ENCODE peak calls at places on chromosomes 16 and 17, in eight cellular contexts. One of them, this sample, is unnamed.

GRCh38 chr16:28091706-28092105 is 28.2 kb upstream of the GSG1L start:
- DNase-seq in renal cortical epithelial cell: no peak
- DNase-seq in hypothalamus: no peak
- DNase-seq in stimulated activated CD8-positive, alpha-beta memory T cell treated with anti-CD3 and anti-CD28 coated beads, Interleukin-7, amount 100 ng/mL, for 1 hour: no peak
- DNase-seq in activated T-helper 2 cell treated with anti-CD3 and anti-CD28 coated beads, Interferon-gamma antibody, Interleukin-2, Interleukin-4, amounts not matched to agents 10 μg/mL and 5 μg/mL and 100 μg/mL, durations not matched to agents 14 hours and 24 hours and 36 hours: no peak
- DNase-seq in NCI-H1105: no peak
- DNase-seq in DMS 273 treated with DMSO at 0.1 percent for 48 hours: no peak
- DNase-seq in choroid plexus epithelial cell: no peak
- DNase-seq in this sample: no peak

GRCh38 chr17:76674600-76674999 is 31.0 kb upstream of the ST6GALNAC1 start:
- DNase-seq in NCI-H1105: no peak
- DNase-seq in stimulated activated CD8-positive, alpha-beta memory T cell treated with anti-CD3 and anti-CD28 coated beads, Interleukin-7, amount 100 ng/mL, for 1 hour: no peak
- DNase-seq in activated T-helper 2 cell treated with anti-CD3 and anti-CD28 coated beads, Interferon-gamma antibody, Interleukin-2, Interleukin-4, amounts not matched to agents 10 μg/mL and 5 μg/mL and 100 μg/mL, durations not matched to agents 14 hours and 24 hours and 36 hours: no peak
- DNase-seq in choroid plexus epithelial cell: no peak
- DNase-seq in renal cortical epithelial cell: no peak
- DNase-seq in hypothalamus: no peak
- DNase-seq in DMS 273 treated with DMSO at 0.1 percent for 48 hours: no peak
- DNase-seq in this sample: no peak

GRCh38 chr16:3458278-3458851 is 14.9 kb downstream of the NAA60 start:
- DNase-seq in renal cortical epithelial cell: peak
- DNase-seq in stimulated activated CD8-positive, alpha-beta memory T cell treated with anti-CD3 and anti-CD28 coated beads, Interleukin-7, amount 100 ng/mL, for 1 hour: no peak
- DNase-seq in NCI-H1105: no peak
- DNase-seq in choroid plexus epithelial cell: peak
- DNase-seq in activated T-helper 2 cell treated with anti-CD3 and anti-CD28 coated beads, Interferon-gamma antibody, Interleukin-2, Interleukin-4, amounts not matched to agents 10 μg/mL and 5 μg/mL and 100 μg/mL, durations not matched to agents 14 hours and 24 hours and 36 hours: no peak
- DNase-seq in hypothalamus: peak
- DNase-seq in DMS 273 treated with DMSO at 0.1 percent for 48 hours: no peak
- DNase-seq in this sample: no peak

GRCh38 chr16:77344306-77344705 is 90.5 kb downstream of the ADAMTS18 start:
- DNase-seq in choroid plexus epithelial cell: no peak
- DNase-seq in hypothalamus: no peak
- DNase-seq in NCI-H1105: no peak
- DNase-seq in renal cortical epithelial cell: no peak
- DNase-seq in stimulated activated CD8-positive, alpha-beta memory T cell treated with anti-CD3 and anti-CD28 coated beads, Interleukin-7, amount 100 ng/mL, for 1 hour: no peak
- DNase-seq in activated T-helper 2 cell treated with anti-CD3 and anti-CD28 coated beads, Interferon-gamma antibody, Interleukin-2, Interleukin-4, amounts not matched to agents 10 μg/mL and 5 μg/mL and 100 μg/mL, durations not matched to agents 14 hours and 24 hours and 36 hours: no peak
- DNase-seq in DMS 273 treated with DMSO at 0.1 percent for 48 hours: no peak
- DNase-seq in this sample: no peak

GRCh38 chr17:28807925-28808641 is 34.5 kb downstream of the FAM222B start:
- DNase-seq in choroid plexus epithelial cell: peak
- DNase-seq in NCI-H1105: no peak
- DNase-seq in hypothalamus: no peak
- DNase-seq in DMS 273 treated with DMSO at 0.1 percent for 48 hours: no peak
- DNase-seq in activated T-helper 2 cell treated with anti-CD3 and anti-CD28 coated beads, Interferon-gamma antibody, Interleukin-2, Interleukin-4, amounts not matched to agents 10 μg/mL and 5 μg/mL and 100 μg/mL, durations not matched to agents 14 hours and 24 hours and 36 hours: no peak
- DNase-seq in renal cortical epithelial cell: peak
- DNase-seq in stimulated activated CD8-positive, alpha-beta memory T cell treated with anti-CD3 and anti-CD28 coated beads, Interleukin-7, amount 100 ng/mL, for 1 hour: no peak
- DNase-seq in this sample: no peak

GRCh38 chr17:3012926-3013581 is 50.4 kb downstream of the OR1D5 start:
- DNase-seq in activated T-helper 2 cell treated with anti-CD3 and anti-CD28 coated beads, Interferon-gamma antibody, Interleukin-2, Interleukin-4, amounts not matched to agents 10 μg/mL and 5 μg/mL and 100 μg/mL, durations not matched to agents 14 hours and 24 hours and 36 hours: peak
- DNase-seq in hypothalamus: peak
- DNase-seq in choroid plexus epithelial cell: peak
- DNase-seq in DMS 273 treated with DMSO at 0.1 percent for 48 hours: no peak
- DNase-seq in stimulated activated CD8-positive, alpha-beta memory T cell treated with anti-CD3 and anti-CD28 coated beads, Interleukin-7, amount 100 ng/mL, for 1 hour: no peak
- DNase-seq in NCI-H1105: no peak
- DNase-seq in renal cortical epithelial cell: peak
- DNase-seq in this sample: no peak

GRCh38 chr17:80831481-80831880 is 160.2 kb upstream of the CHMP6 start:
- DNase-seq in renal cortical epithelial cell: no peak
- DNase-seq in stimulated activated CD8-positive, alpha-beta memory T cell treated with anti-CD3 and anti-CD28 coated beads, Interleukin-7, amount 100 ng/mL, for 1 hour: no peak
- DNase-seq in activated T-helper 2 cell treated with anti-CD3 and anti-CD28 coated beads, Interferon-gamma antibody, Interleukin-2, Interleukin-4, amounts not matched to agents 10 μg/mL and 5 μg/mL and 100 μg/mL, durations not matched to agents 14 hours and 24 hours and 36 hours: no peak
- DNase-seq in DMS 273 treated with DMSO at 0.1 percent for 48 hours: no peak
- DNase-seq in choroid plexus epithelial cell: no peak
- DNase-seq in hypothalamus: no peak
- DNase-seq in NCI-H1105: no peak
- DNase-seq in this sample: no peak

GRCh38 chr16:23518435-23518891 is 8.2 kb upstream of the GGA2 start:
- DNase-seq in hypothalamus: no peak
- DNase-seq in NCI-H1105: no peak
- DNase-seq in stimulated activated CD8-positive, alpha-beta memory T cell treated with anti-CD3 and anti-CD28 coated beads, Interleukin-7, amount 100 ng/mL, for 1 hour: no peak
- DNase-seq in activated T-helper 2 cell treated with anti-CD3 and anti-CD28 coated beads, Interferon-gamma antibody, Interleukin-2, Interleukin-4, amounts not matched to agents 10 μg/mL and 5 μg/mL and 100 μg/mL, durations not matched to agents 14 hours and 24 hours and 36 hours: no peak
- DNase-seq in choroid plexus epithelial cell: peak
- DNase-seq in renal cortical epithelial cell: no peak
- DNase-seq in DMS 273 treated with DMSO at 0.1 percent for 48 hours: peak
- DNase-seq in this sample: no peak

GRCh38 chr16:52630711-52631110 is 83.8 kb upstream of the TOX3 start:
- DNase-seq in renal cortical epithelial cell: no peak
- DNase-seq in NCI-H1105: no peak
- DNase-seq in stimulated activated CD8-positive, alpha-beta memory T cell treated with anti-CD3 and anti-CD28 coated beads, Interleukin-7, amount 100 ng/mL, for 1 hour: no peak
- DNase-seq in activated T-helper 2 cell treated with anti-CD3 and anti-CD28 coated beads, Interferon-gamma antibody, Interleukin-2, Interleukin-4, amounts not matched to agents 10 μg/mL and 5 μg/mL and 100 μg/mL, durations not matched to agents 14 hours and 24 hours and 36 hours: no peak
- DNase-seq in DMS 273 treated with DMSO at 0.1 percent for 48 hours: no peak
- DNase-seq in hypothalamus: no peak
- DNase-seq in choroid plexus epithelial cell: no peak
- DNase-seq in this sample: no peak

GRCh38 chr17:57294629-57295501 is 38.5 kb downstream of the MSI2 start:
- DNase-seq in stimulated activated CD8-positive, alpha-beta memory T cell treated with anti-CD3 and anti-CD28 coated beads, Interleukin-7, amount 100 ng/mL, for 1 hour: peak
- DNase-seq in choroid plexus epithelial cell: peak
- DNase-seq in activated T-helper 2 cell treated with anti-CD3 and anti-CD28 coated beads, Interferon-gamma antibody, Interleukin-2, Interleukin-4, amounts not matched to agents 10 μg/mL and 5 μg/mL and 100 μg/mL, durations not matched to agents 14 hours and 24 hours and 36 hours: no peak
- DNase-seq in NCI-H1105: peak
- DNase-seq in DMS 273 treated with DMSO at 0.1 percent for 48 hours: peak
- DNase-seq in hypothalamus: no peak
- DNase-seq in renal cortical epithelial cell: peak
- DNase-seq in this sample: no peak

GRCh38 chr17:1160591-1161041 is 19.2 kb downstream of the ABR start:
- DNase-seq in NCI-H1105: no peak
- DNase-seq in stimulated activated CD8-positive, alpha-beta memory T cell treated with anti-CD3 and anti-CD28 coated beads, Interleukin-7, amount 100 ng/mL, for 1 hour: no peak
- DNase-seq in choroid plexus epithelial cell: no peak
- DNase-seq in hypothalamus: no peak
- DNase-seq in DMS 273 treated with DMSO at 0.1 percent for 48 hours: no peak
- DNase-seq in renal cortical epithelial cell: no peak
- DNase-seq in activated T-helper 2 cell treated with anti-CD3 and anti-CD28 coated beads, Interferon-gamma antibody, Interleukin-2, Interleukin-4, amounts not matched to agents 10 μg/mL and 5 μg/mL and 100 μg/mL, durations not matched to agents 14 hours and 24 hours and 36 hours: no peak
- DNase-seq in this sample: no peak

GRCh38 chr17:66720567-66720966 is 114.3 kb upstream of the CACNG5 start:
- DNase-seq in stimulated activated CD8-positive, alpha-beta memory T cell treated with anti-CD3 and anti-CD28 coated beads, Interleukin-7, amount 100 ng/mL, for 1 hour: no peak
- DNase-seq in DMS 273 treated with DMSO at 0.1 percent for 48 hours: no peak
- DNase-seq in renal cortical epithelial cell: no peak
- DNase-seq in NCI-H1105: no peak
- DNase-seq in choroid plexus epithelial cell: no peak
- DNase-seq in hypothalamus: no peak
- DNase-seq in activated T-helper 2 cell treated with anti-CD3 and anti-CD28 coated beads, Interferon-gamma antibody, Interleukin-2, Interleukin-4, amounts not matched to agents 10 μg/mL and 5 μg/mL and 100 μg/mL, durations not matched to agents 14 hours and 24 hours and 36 hours: no peak
- DNase-seq in this sample: no peak

GRCh38 chr17:33292184-33292980 is 713 bp downstream of the ASIC2 start:
- DNase-seq in hypothalamus: no peak
- DNase-seq in choroid plexus epithelial cell: peak
- DNase-seq in NCI-H1105: peak
- DNase-seq in DMS 273 treated with DMSO at 0.1 percent for 48 hours: no peak
- DNase-seq in renal cortical epithelial cell: no peak
- DNase-seq in stimulated activated CD8-positive, alpha-beta memory T cell treated with anti-CD3 and anti-CD28 coated beads, Interleukin-7, amount 100 ng/mL, for 1 hour: no peak
- DNase-seq in activated T-helper 2 cell treated with anti-CD3 and anti-CD28 coated beads, Interferon-gamma antibody, Interleukin-2, Interleukin-4, amounts not matched to agents 10 μg/mL and 5 μg/mL and 100 μg/mL, durations not matched to agents 14 hours and 24 hours and 36 hours: no peak
- DNase-seq in this sample: no peak

GRCh38 chr16:10683160-10683559 is 11.6 kb downstream of the TEKT5 start:
- DNase-seq in activated T-helper 2 cell treated with anti-CD3 and anti-CD28 coated beads, Interferon-gamma antibody, Interleukin-2, Interleukin-4, amounts not matched to agents 10 μg/mL and 5 μg/mL and 100 μg/mL, durations not matched to agents 14 hours and 24 hours and 36 hours: no peak
- DNase-seq in NCI-H1105: no peak
- DNase-seq in stimulated activated CD8-positive, alpha-beta memory T cell treated with anti-CD3 and anti-CD28 coated beads, Interleukin-7, amount 100 ng/mL, for 1 hour: no peak
- DNase-seq in choroid plexus epithelial cell: no peak
- DNase-seq in renal cortical epithelial cell: no peak
- DNase-seq in DMS 273 treated with DMSO at 0.1 percent for 48 hours: peak
- DNase-seq in hypothalamus: no peak
- DNase-seq in this sample: no peak

GRCh38 chr17:77510133-77510796 is 369.5 kb downstream of the SEC14L1 start:
- DNase-seq in activated T-helper 2 cell treated with anti-CD3 and anti-CD28 coated beads, Interferon-gamma antibody, Interleukin-2, Interleukin-4, amounts not matched to agents 10 μg/mL and 5 μg/mL and 100 μg/mL, durations not matched to agents 14 hours and 24 hours and 36 hours: no peak
- DNase-seq in stimulated activated CD8-positive, alpha-beta memory T cell treated with anti-CD3 and anti-CD28 coated beads, Interleukin-7, amount 100 ng/mL, for 1 hour: no peak
- DNase-seq in NCI-H1105: no peak
- DNase-seq in choroid plexus epithelial cell: no peak
- DNase-seq in hypothalamus: no peak
- DNase-seq in DMS 273 treated with DMSO at 0.1 percent for 48 hours: no peak
- DNase-seq in renal cortical epithelial cell: no peak
- DNase-seq in this sample: no peak

GRCh38 chr17:62966426-62967110 is 533 bp downstream of the TANC2 start:
- DNase-seq in NCI-H1105: no peak
- DNase-seq in renal cortical epithelial cell: peak
- DNase-seq in activated T-helper 2 cell treated with anti-CD3 and anti-CD28 coated beads, Interferon-gamma antibody, Interleukin-2, Interleukin-4, amounts not matched to agents 10 μg/mL and 5 μg/mL and 100 μg/mL, durations not matched to agents 14 hours and 24 hours and 36 hours: peak
- DNase-seq in stimulated activated CD8-positive, alpha-beta memory T cell treated with anti-CD3 and anti-CD28 coated beads, Interleukin-7, amount 100 ng/mL, for 1 hour: peak
- DNase-seq in DMS 273 treated with DMSO at 0.1 percent for 48 hours: no peak
- DNase-seq in hypothalamus: no peak
- DNase-seq in choroid plexus epithelial cell: peak
- DNase-seq in this sample: no peak

GRCh38 chr17:15742921-15743320 is 10.8 kb downstream of the TBC1D26 start:
- DNase-seq in hypothalamus: no peak
- DNase-seq in activated T-helper 2 cell treated with anti-CD3 and anti-CD28 coated beads, Interferon-gamma antibody, Interleukin-2, Interleukin-4, amounts not matched to agents 10 μg/mL and 5 μg/mL and 100 μg/mL, durations not matched to agents 14 hours and 24 hours and 36 hours: no peak
- DNase-seq in NCI-H1105: no peak
- DNase-seq in choroid plexus epithelial cell: no peak
- DNase-seq in renal cortical epithelial cell: no peak
- DNase-seq in stimulated activated CD8-positive, alpha-beta memory T cell treated with anti-CD3 and anti-CD28 coated beads, Interleukin-7, amount 100 ng/mL, for 1 hour: no peak
- DNase-seq in DMS 273 treated with DMSO at 0.1 percent for 48 hours: no peak
- DNase-seq in this sample: no peak

GRCh38 chr16:28532940-28533647 is 5.7 kb downstream of the NUPR1 start:
- DNase-seq in activated T-helper 2 cell treated with anti-CD3 and anti-CD28 coated beads, Interferon-gamma antibody, Interleukin-2, Interleukin-4, amounts not matched to agents 10 μg/mL and 5 μg/mL and 100 μg/mL, durations not matched to agents 14 hours and 24 hours and 36 hours: no peak
- DNase-seq in NCI-H1105: no peak
- DNase-seq in renal cortical epithelial cell: no peak
- DNase-seq in choroid plexus epithelial cell: no peak
- DNase-seq in stimulated activated CD8-positive, alpha-beta memory T cell treated with anti-CD3 and anti-CD28 coated beads, Interleukin-7, amount 100 ng/mL, for 1 hour: no peak
- DNase-seq in DMS 273 treated with DMSO at 0.1 percent for 48 hours: no peak
- DNase-seq in hypothalamus: no peak
- DNase-seq in this sample: no peak

GRCh38 chr16:56066617-56067016 is 124.7 kb upstream of the GNAO1 start:
- DNase-seq in DMS 273 treated with DMSO at 0.1 percent for 48 hours: no peak
- DNase-seq in NCI-H1105: no peak
- DNase-seq in hypothalamus: no peak
- DNase-seq in choroid plexus epithelial cell: no peak
- DNase-seq in stimulated activated CD8-positive, alpha-beta memory T cell treated with anti-CD3 and anti-CD28 coated beads, Interleukin-7, amount 100 ng/mL, for 1 hour: no peak
- DNase-seq in activated T-helper 2 cell treated with anti-CD3 and anti-CD28 coated beads, Interferon-gamma antibody, Interleukin-2, Interleukin-4, amounts not matched to agents 10 μg/mL and 5 μg/mL and 100 μg/mL, durations not matched to agents 14 hours and 24 hours and 36 hours: no peak
- DNase-seq in renal cortical epithelial cell: no peak
- DNase-seq in this sample: no peak